ENCODE peak calls at places on chromosomes 6 and 20, in nine cellular contexts. L, W, Z, U, G, Y, P, T and I are unnamed samples.

GRCh38 chr6:165821754-165822153 is 158.7 kb upstream of the PDE10A start:
- DNase-seq in L (no peak), W (no peak), U (no peak), G (no peak), Z (no peak), T (no peak), Y (no peak), P (no peak), I (no peak)

GRCh38 chr20:8756410-8756809 is 312.5 kb upstream of the PLCB4 start:
- DNase-seq in Z (no peak), P (no peak), G (no peak), W (no peak), U (no peak), L (peak; percentile 78), Y (peak; percentile 50), T (no peak), I (no peak)

GRCh38 chr6:129606664-129607063 is 103.3 kb downstream of the ARHGAP18 start:
- DNase-seq in Y (no peak), G (no peak), Z (no peak), U (no peak), W (no peak), P (no peak), L (no peak), T (no peak), I (no peak)

GRCh38 chr6:163670283-163670682 is 255.8 kb downstream of the QKI start:
- DNase-seq in U (no peak), Z (no peak), P (no peak), L (peak; percentile 39), W (no peak), T (no peak), Y (no peak), G (no peak), I (no peak)

GRCh38 chr20:54922096-54922495 is 446.7 kb downstream of the DOK5 start:
- DNase-seq in Z (no peak), P (no peak), Y (no peak), G (no peak), W (no peak), T (no peak), L (no peak), U (no peak), I (no peak)

GRCh38 chr6:89951574-89952360 is 57.5 kb downstream of the GJA10 start:
- DNase-seq in Y (no peak), W (no peak), Z (no peak), G (no peak), T (peak; percentile 48), L (no peak), P (no peak), U (no peak), I (no peak)

GRCh38 chr6:32177182-32177787 is 920 bp upstream of the RNF5 start:
- DNase-seq in U (no peak), G (peak; percentile 58), T (peak; percentile 66), L (peak; percentile 69), P (peak; percentile 59), Z (no peak), Y (no peak), W (no peak), I (no peak)

GRCh38 chr20:5156670-5157448 is 30.1 kb downstream of the CDS2 start:
- DNase-seq in W (no peak), L (no peak), U (no peak), Z (no peak), T (no peak), G (no peak), Y (no peak), P (no peak), I (no peak)

GRCh38 chr6:133242761-133243590 is 1.8 kb downstream of the EYA4 start:
- DNase-seq in Y (no peak), U (no peak), T (no peak), P (no peak), W (peak; percentile 18), Z (no peak), G (no peak), L (peak; percentile 53), I (no peak)

GRCh38 chr6:133245033-133245903 is 4.1 kb downstream of the EYA4 start:
- DNase-seq in L (no peak), T (no peak), U (no peak), Z (no peak), W (no peak), G (no peak), P (no peak), Y (no peak), I (no peak)

GRCh38 chr6:133243723-133244122 is 2.6 kb downstream of the EYA4 start:
- DNase-seq in P (no peak), U (no peak), L (no peak), G (no peak), Y (no peak), Z (no peak), T (no peak), W (no peak), I (no peak)

GRCh38 chr6:133241901-133242760 is 974 bp downstream of the EYA4 start:
- DNase-seq in P (no peak), W (peak; percentile 19), G (no peak), U (no peak), Z (no peak), Y (peak; percentile 31), T (no peak), L (peak; percentile 49), I (no peak)

GRCh38 chr6:133244502-133244901 is 3.3 kb downstream of the EYA4 start:
- DNase-seq in U (no peak), W (no peak), L (no peak), Y (no peak), T (no peak), P (no peak), Z (no peak), G (no peak), I (no peak)
- H3K4me1 ChIP-seq in U (no peaks in the 10 kb centered on the region), W (peaks cover 35% of the 10 kb centered on the region), L (no peaks in the 10 kb centered on the region), Y (no peaks in the 10 kb centered on the region), T (no peaks in the 10 kb centered on the region), P (no peaks in the 10 kb centered on the region), Z (peaks cover 6% of the 10 kb centered on the region), G (no peaks in the 10 kb centered on the region), I (no peaks in the 10 kb centered on the region)

DNA sequence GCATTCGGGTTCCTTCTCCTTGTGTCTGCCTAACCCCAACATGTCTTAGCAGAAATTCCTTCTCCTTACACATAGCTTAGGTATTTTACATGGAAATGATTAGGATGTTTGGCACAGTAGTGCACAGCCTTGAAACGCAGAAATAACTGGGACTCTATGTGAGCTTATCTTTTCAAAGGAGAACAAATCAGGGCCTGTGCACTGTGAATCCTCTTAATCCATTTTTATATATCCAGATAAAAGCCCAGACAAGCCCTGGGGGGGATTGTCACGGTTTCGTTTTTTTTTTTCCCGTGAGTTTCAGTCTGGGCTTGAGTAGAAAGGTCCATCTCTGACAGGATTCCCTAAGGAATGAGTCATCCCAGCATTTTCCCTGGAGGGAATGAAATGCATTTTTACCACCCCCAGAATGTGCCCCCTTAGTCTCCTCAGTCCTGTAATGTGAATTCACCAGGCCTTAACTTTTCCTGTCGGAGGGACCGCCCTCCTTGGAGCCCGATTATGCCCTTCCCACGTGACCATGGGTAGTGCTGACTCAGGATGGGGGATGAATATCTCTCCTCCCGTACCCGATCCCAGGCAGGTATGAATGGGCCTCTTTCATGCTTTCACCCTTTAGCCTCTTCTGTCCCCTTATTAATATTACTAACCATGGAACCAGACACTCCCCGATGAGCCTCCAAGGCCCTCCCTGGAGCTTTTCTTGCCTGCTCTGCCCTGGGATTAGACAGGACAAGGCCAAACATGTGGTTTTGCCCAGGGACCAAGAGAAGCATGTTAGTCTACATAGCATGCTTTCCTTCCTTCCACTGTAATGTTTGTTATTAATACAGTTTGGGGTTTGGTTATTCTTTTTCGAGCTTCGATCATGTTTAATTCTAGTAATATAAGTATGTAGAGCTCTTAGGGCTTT is 23.9 kb upstream of the NAA20 start:
- DNase-seq in Y (no peak), P (no peak), Z (no peak), T (no peak), G (no peak), U (no peak), W (no peak), L (peak; percentile 74), I (no peak)
- H3K4me3 ChIP-seq in Y (no peak overlapping the region), P (no peak overlapping the region), Z (no peak overlapping the region), T (no peak overlapping the region), G (no peak overlapping the region), U (no peak overlapping the region), W (peak overlapping the region; percentile 29), L (peak overlapping the region; percentile 41), I (peak overlapping the region; percentile 38)

DNA sequence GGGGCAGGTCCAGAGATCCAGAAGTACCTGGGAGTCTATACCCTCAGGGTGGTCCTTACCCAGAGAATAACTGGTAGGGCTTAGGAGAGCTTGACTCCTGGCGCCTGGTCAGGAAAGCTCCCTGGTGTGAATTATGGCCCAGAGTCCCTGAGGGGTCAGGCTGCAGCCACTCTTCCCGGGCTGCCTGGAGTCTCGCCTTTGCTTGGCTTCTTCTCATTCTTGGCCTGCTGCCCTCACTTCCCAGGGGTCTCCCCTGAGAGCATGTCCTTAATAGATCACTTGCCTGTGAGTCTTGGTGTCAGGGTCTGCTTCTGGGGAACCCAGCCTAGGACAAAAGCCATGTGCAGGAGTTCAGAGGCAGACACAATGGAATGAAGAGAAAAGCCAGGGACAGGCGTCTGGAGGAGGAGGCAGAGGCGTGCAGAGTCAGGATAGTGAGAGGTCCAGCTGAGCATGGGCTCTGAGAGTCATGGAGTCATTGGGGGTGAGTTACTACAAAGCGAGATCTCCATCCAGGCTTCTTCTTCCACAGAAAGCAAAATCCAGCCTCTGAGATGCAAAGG is 212.3 kb downstream of the TFAP2C start:
- DNase-seq in U (no peak), W (no peak), Y (no peak), P (no peak), T (no peak), L (no peak), G (no peak), Z (no peak), I (no peak)
- H3K4me1 ChIP-seq in U (no peaks in the 10 kb centered on the region), W (no peaks in the 10 kb centered on the region), Y (no peaks in the 10 kb centered on the region), P (no peaks in the 10 kb centered on the region), T (no peaks in the 10 kb centered on the region), L (no peaks in the 10 kb centered on the region), G (no peaks in the 10 kb centered on the region), Z (no peaks in the 10 kb centered on the region), I (no peaks in the 10 kb centered on the region)

GRCh38 chr20:34268145-34268544 is 26.9 kb downstream of the ASIP start:
- DNase-seq in Z (no peak), Y (no peak), W (no peak), T (no peak), L (no peak), G (no peak), P (no peak), U (no peak), I (no peak)

GRCh38 chr20:34260208-34260942 is 19.2 kb downstream of the ASIP start:
- DNase-seq in U (no peak), G (no peak), Y (no peak), L (no peak), Z (no peak), T (no peak), P (no peak), W (no peak), I (no peak)

GRCh38 chr20:34264141-34264540 is 22.9 kb downstream of the ASIP start:
- DNase-seq in W (no peak), P (no peak), Z (no peak), G (no peak), Y (no peak), U (no peak), L (no peak), T (no peak), I (no peak)

DNA sequence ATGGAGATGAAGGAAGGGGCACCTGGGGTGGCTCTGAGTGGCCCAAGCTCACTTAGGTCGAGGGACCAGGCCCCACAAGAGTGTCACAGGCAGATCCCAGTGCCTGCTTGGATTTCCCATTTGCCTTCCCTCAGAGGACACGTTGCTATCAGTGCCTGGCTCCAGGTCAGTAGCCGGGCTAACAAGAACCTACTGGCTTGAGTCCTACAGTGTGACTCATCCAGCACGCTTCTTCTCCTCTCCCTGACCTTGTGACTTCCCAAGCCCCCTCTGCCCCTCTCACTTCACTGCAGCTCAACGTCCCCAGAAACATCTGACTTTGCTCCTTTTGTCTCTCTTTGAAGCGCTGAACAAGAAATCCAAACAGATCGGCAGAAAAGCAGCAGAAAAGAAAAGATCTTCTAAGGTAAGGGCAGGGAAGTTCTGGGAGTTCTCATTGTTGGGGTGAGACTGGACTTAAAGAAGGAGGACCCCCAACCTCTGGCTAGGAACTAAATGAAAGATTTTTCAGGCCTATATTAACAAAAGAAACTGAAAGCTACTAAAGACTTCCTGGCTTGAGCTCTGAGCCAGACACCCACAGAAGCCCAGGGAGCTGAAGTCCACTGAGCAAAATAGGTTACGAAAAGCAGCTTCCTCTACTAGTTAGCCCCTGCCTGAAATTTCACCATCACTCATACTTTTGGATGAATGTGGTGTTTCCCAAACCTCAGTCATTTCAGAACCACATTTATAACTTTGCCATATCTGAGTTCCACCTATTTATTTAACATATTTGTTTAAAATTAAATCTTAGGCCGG is 21.5 kb downstream of the ASIP start:
- DNase-seq in W (peak; percentile 48), T (no peak), Z (no peak), L (no peak), P (no peak), G (no peak), Y (peak; percentile 82), U (peak; percentile 31), I (peak; percentile 53)
- H3K4me3 ChIP-seq in W (peak overlapping the region; percentile 40), T (no peak overlapping the region), Z (no peak overlapping the region), L (no peak overlapping the region), P (no peak overlapping the region), G (no peak overlapping the region), Y (peak overlapping the region; percentile 26), U (peak overlapping the region; percentile 20), I (no peak overlapping the region)